ENCODE peak calls at places on chromosomes 3 and 15, in five cellular contexts. Z is CD8-positive, alpha-beta T cell; G is esophagus squamous epithelium; C is cardiac muscle cell; P is uterus. D is an unnamed sample. For H3K27me3, the result is how much of the 10 kb centered on the place peaks cover.

GRCh38 chr15:59548501-59549230 is 62.9 kb upstream of the GCNT3 start:
- DNase-seq in G (no peak), Z (no peak), C (no peak), P (no peak), D (no peak)

GRCh38 chr3:157335198-157335597 is 101.5 kb upstream of the PTX3 start:
- DNase-seq in P (no peak), Z (no peak), G (no peak), C (peak), D (no peak)

GRCh38 chr15:42146551-42147430 is 9.6 kb downstream of the PLA2G4F start:
- DNase-seq in C (no peak), P (no peak), G (no peak), Z (no peak), D (no peak)

GRCh38 chr3:168532135-168532534 is 436.4 kb upstream of the GOLIM4 start:
- DNase-seq in P (no peak), Z (no peak), G (no peak), C (no peak), D (no peak)

GRCh38 chr3:46449755-46450552 is 14.8 kb downstream of the LTF start:
- DNase-seq in C (peak), G (no peak), P (no peak), Z (no peak), D (no peak)

GRCh38 chr15:51982770-51983103 is 11.2 kb upstream of the LEO1 start:
- DNase-seq in P (no peak), Z (no peak), C (no peak), G (no peak), D (no peak)

GRCh38 chr3:146702237-146702636 is 97.1 kb upstream of the PLSCR5 start:
- DNase-seq in G (no peak), P (no peak), C (no peak), Z (no peak), D (no peak)

GRCh38 chr3:147398841-147399534 is 7.4 kb downstream of the ZIC4 start:
- DNase-seq in Z (no peak), P (no peak), C (no peak), G (no peak), D (no peak)

GRCh38 chr15:98859149-98859548 is 148.4 kb downstream of the PGPEP1L start:
- DNase-seq in G (no peak), P (no peak), Z (no peak), C (no peak), D (no peak)

GRCh38 chr3:123803521-123803920 is 80.6 kb downstream of the MYLK start:
- DNase-seq in P (no peak), C (no peak), Z (no peak), G (no peak), D (no peak)

GRCh38 chr3:78414261-78414660 is 1353.5 kb downstream of the ROBO1 start:
- DNase-seq in C (no peak), G (no peak), P (no peak), Z (no peak), D (no peak)

GRCh38 chr15:55250392-55250791 is 39.2 kb downstream of the RAB27A start:
- DNase-seq in C (peak), G (no peak), Z (no peak), P (no peak), D (no peak)

GRCh38 chr3:19074257-19074938 is 73.9 kb upstream of the KCNH8 start:
- DNase-seq in C (no peak), G (no peak), P (no peak), Z (no peak), D (no peak)

GRCh38 chr15:38588672-38589071 is 24.1 kb upstream of the RASGRP1 start:
- DNase-seq in C (peak), P (no peak), G (no peak), Z (no peak), D (no peak)

GRCh38 chr15:68113273-68113672 is 59.2 kb downstream of the PIAS1 start:
- DNase-seq in Z (no peak), P (no peak), G (no peak), C (peak), D (no peak)

GRCh38 chr15:53059273-53060043 is 269.3 kb upstream of the ONECUT1 start:
- DNase-seq in P (no peak), C (no peak), G (no peak), Z (no peak), D (no peak)

GRCh38 chr3:59547874-59548273 is 498.0 kb upstream of the CFAP20DC start:
- DNase-seq in C (no peak), P (no peak), G (no peak), Z (no peak), D (no peak)

GRCh38 chr3:178475062-178475461 is 61.2 kb upstream of the KCNMB2 start:
- DNase-seq in P (no peak), G (no peak), Z (no peak), C (no peak), D (no peak)

DNA sequence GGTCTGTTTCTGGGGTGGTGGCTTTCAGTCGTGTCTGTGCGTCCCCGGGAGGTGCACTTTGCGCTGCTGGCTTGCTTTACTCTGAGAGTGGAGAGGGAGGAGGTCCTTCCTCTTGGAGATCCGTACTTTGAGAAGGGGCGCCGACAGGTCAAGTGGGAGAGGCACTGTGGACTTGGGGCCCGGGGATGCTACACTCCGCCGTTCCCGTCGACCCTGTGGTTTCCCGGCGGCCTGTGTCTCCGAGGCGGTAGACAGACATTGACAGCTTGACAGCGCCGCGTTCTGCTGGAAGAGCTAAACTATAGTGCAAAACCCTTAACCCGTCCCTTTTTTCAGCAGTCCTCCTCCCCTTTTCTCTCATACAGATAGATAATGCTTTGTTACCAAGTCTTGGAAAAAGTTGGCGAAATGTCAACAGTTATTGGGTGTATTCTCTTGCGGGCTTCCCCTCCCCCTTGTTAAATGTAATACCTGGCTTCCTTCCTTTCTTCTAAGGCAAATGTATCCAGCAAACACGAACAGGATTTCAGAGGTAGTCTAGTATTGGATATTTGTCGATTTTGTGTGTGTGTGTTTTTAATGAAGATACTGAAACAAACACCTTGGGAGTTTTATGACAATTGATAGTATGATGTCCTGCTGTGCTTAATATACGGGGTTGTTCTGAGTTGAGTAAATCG is 6.6 kb downstream of the TPM1 start:
- DNase-seq in C (peak), Z (peak), G (no peak), P (peak), D (peak)
- TF ChIP-seq CTCF in C (no peak), Z (no peak), G (no peak), P (no peak), D (no peak)

GRCh38 chr3:27714101-27714526 is 8.0 kb downstream of the EOMES start:
- DNase-seq in Z (no peak), G (no peak), C (no peak), P (no peak), D (no peak)

GRCh38 chr3:27713435-27713880 is 8.7 kb downstream of the EOMES start:
- DNase-seq in Z (no peak), P (no peak), C (no peak), G (no peak), D (no peak)

GRCh38 chr3:27713066-27713400 is 9.1 kb downstream of the EOMES start:
- DNase-seq in P (no peak), C (no peak), G (no peak), Z (no peak), D (no peak)

GRCh38 chr3:27714692-27715453 is 7.2 kb downstream of the EOMES start:
- DNase-seq in G (no peak), Z (peak), P (no peak), C (no peak), D (peak)

GRCh38 chr3:27712136-27713065 is 9.7 kb downstream of the EOMES start:
- DNase-seq in P (peak), Z (peak), C (peak), G (no peak), D (peak)
- H3K27me3 ChIP-seq in P (under half), Z (under half), C (half or more), G (half or more), D (under half)

DNA sequence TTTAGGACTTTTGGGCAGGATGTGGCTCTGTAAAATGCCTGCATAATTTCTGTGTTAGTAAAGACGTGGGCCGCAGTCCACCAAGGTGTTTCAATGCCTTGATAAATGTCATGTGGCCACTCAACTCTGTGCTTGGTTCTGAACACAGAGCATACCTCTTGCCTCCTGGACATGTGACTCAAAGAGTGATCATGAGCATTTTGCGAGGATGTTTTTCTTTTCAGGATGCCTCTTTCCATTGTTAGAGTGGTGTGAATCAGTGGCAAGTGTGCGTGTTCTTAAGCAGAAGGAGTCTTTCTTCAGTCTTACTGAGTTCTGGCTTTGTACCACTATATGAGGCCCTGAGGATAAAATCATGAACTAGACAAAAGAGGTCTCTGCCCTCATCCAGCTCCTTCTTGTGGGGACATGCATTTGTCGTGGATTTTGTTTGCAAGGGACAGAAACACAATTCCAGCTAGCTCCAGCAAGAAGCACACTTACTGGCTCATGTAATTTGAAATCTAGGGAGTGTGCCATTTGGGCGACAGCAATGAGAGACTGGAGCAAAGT is 363.4 kb downstream of the LRTM1 start:
- DNase-seq in Z (no peak), P (no peak), C (no peak), G (no peak), D (no peak)
- H3K4me3 ChIP-seq in Z (no peak), P (no peak), C (no peak), G (no peak), D (no peak)

DNA sequence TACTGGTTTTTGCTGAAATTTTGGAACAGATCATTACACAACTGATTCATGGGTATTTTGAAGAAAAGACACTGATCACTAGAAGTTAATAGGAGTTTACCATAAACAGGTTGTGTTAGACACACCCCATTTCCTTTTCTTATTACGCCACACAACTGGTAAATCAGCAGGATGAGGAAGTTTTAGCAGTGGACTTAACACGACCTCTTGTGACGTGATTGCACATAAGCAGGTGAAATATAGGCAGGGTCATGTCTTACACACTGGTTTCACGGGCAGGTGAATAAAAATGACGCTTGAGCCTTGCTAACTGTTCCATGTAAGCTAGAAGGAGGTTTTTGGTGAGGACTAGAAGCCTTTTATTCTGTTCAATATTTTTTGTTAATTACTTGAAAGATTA is 27.1 kb upstream of the TPRG1 start:
- DNase-seq in C (peak), Z (peak), P (no peak), G (no peak), D (no peak)
- TF ChIP-seq CTCF in C (peak), Z (peak), P (peak), G (peak), D (no peak)

GRCh38 chr15:70034141-70034540 is 63.6 kb downstream of the TLE3 start:
- DNase-seq in P (no peak), Z (no peak), G (no peak), C (no peak), D (no peak)

GRCh38 chr15:70032509-70032908 is 65.2 kb downstream of the TLE3 start:
- DNase-seq in C (no peak), Z (no peak), P (no peak), G (no peak), D (no peak)

GRCh38 chr15:70033529-70034140 is 64.1 kb downstream of the TLE3 start:
- DNase-seq in P (peak), C (peak), Z (no peak), G (no peak), D (no peak)

GRCh38 chr15:70031680-70032079 is 66.0 kb downstream of the TLE3 start:
- DNase-seq in G (no peak), Z (no peak), P (no peak), C (no peak), D (no peak)

DNA sequence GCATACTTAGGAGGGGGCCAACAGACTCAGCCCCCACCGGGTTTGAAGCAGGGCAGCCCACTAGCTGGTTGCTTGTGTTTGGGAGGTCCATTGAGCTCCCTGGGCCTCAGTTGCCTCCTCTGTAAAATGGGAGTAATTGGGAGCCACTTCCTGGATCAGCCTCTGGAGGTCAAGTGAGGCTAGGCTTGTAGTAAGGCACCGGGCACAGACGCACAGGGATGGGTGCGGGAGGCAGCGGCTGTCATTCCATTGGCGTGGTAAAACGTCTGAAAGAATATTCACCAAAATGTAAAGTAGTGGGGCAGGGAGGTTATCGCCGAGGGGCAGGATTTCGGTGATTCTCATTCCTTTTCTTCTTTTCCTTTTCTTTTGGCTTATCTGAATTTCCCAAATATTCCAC is 64.6 kb downstream of the TLE3 start:
- DNase-seq in G (no peak), C (peak), Z (no peak), P (no peak), D (no peak)
- H3K27me3 ChIP-seq in G (half or more), C (under half), Z (under half), P (under half), D (under half)

DNA sequence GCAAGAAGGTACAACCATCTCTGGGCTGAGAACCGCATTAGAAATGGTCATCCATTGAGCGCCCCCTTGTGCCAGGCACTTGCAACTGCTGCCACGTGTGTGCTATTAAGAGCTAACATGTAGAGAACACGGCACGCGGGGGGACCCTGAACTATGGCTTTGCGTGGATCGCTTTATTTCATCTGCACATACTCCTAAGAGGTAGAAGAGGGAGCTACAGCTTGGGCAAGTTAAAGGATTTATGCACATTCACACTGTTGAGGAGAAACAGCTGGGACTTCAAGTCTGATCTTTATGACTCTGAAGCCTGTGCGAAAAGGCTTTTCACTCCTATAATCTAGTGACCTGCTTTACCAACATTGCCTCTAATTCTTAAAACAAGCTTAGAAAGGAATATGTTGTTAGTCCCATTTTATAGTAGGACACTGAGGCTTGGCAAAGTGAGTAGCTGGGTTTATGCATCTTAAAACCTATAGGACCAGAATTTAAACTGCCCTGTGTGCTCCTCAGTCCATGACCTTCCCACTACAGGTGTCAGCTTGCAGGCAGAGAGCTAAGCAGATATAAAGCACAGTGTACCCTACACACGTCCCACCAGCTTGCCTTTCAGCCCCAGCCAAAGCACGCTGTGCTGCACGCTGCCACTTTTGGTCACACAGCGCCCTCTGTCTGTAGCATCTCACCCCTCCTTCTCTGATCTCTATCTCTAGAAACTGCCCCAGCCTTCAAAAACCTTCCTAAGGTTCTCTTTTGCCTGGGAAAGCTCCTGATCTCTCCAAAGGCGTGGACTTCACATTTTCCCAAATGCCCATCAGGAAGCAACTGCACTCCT is 57.8 kb downstream of the STARD5 start:
- DNase-seq in Z (peak), G (peak), P (peak), C (peak), D (peak)
- H3K4me3 ChIP-seq in Z (peak), G (no peak), P (no peak), C (no peak), D (peak)

DNA sequence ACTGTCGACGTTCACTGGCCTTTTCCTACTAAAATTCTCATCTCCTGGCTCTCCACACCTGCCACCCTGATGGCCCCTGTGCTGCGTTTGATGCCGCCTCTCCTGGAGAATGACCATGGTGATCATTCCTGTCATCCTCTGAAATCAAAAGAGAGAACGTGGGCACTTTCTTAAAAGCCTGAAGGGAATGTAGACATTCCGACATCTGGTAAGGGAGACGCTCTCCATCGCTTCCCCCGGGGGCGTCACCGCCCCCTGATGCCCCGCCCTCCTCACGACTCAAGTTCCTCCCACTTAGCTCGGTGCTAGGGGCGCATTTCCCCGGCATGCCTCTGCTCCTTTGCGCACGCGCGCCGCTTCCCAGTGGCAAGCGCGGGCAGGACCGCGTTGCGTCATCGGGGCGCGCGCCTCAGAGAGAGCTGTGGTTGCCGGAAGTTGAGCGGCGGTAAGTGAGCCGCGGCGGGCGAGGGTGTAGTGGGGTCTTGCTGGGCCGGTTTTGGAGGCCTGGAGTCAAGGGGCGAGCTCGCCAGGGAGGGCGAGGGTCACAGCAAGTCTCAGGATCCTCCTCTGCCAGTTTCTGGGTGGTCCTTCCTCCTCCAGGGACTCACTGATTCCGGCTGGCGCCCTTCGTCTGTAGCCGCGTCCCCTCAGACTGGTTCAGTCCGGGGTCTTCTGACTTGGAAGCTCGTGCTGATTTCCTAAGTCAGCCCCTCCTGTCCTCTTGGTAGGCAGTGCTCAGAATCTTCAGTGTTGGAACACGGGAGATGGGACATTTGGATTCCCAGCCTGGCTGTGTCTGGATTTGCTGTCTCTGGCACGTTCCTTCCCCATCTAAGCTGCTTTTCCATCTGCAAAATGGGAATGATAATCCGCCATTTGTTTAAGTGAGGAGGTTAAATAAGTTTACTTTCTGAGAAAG is at the start of gene ATG7:
- DNase-seq in C (peak), Z (peak), G (peak), P (peak), D (peak)
- TF ChIP-seq CTCF in C (no peak), Z (no peak), G (peak), P (no peak), D (no peak)

D was measured in GM06990.